ENCODE peak calls at places on chromosome 19, in four cellular contexts. E is NCI-H1694; Z is globus pallidus; Q is stimulated activated CD8-positive, alpha-beta memory T cell treated with anti-CD3 and anti-CD28 coated beads, Interleukin-7, amount 100 ng/mL, for 48 hours. I is an unnamed sample.
A peak's percentile ranks its signal among the peaks of the same experiment; 100 is the strongest.

GRCh38 chr19:55340144-55340783 is 588 bp downstream of the KMT5C start:
- DNase-seq in Q (no peak), Z (no peak), E (no peak), I (no peak)

GRCh38 chr19:19095691-19096090 is 31.9 kb downstream of the SLC25A42 start:
- DNase-seq in Z (no peak), Q (no peak), E (no peak), I (no peak)

GRCh38 chr19:49879243-49879960 is 1.9 kb downstream of the TBC1D17 start:
- DNase-seq in E (no peak), Q (no peak), Z (no peak), I (no peak)

GRCh38 chr19:2123682-2124387 is 27.1 kb downstream of the IZUMO4 start:
- DNase-seq in Z (no peak), E (no peak), Q (no peak), I (no peak)

GRCh38 chr19:18587962-18588610 is 512 bp upstream of the REX1BD start:
- DNase-seq in Q (no peak), Z (no peak), E (no peak), I (no peak)

GRCh38 chr19:23440207-23440606 is 44.9 kb upstream of the ZNF91 start:
- DNase-seq in Z (no peak), Q (no peak), E (no peak), I (no peak)

GRCh38 chr19:49883094-49883493 is 5.6 kb downstream of the TBC1D17 start:
- DNase-seq in Z (no peak), Q (no peak), E (no peak), I (no peak)

GRCh38 chr19:33404506-33404905 is 31.0 kb downstream of the CEBPG start:
- DNase-seq in Z (peak; percentile 21), E (no peak), Q (no peak), I (no peak)

GRCh38 chr19:5558101-5558621 is 9.6 kb downstream of the TINCR start:
- DNase-seq in E (no peak), Q (no peak), Z (no peak), I (no peak)

GRCh38 chr19:14198384-14199376 is 7.3 kb downstream of the ADGRL1 start:
- DNase-seq in E (peak; percentile 57), Q (no peak), Z (no peak), I (peak; percentile 58)

GRCh38 chr19:5338661-5339469 is 1.7 kb downstream of the PTPRS start:
- DNase-seq in E (peak; percentile 45), Q (no peak), Z (peak; percentile 55), I (no peak)

GRCh38 chr19:19463348-19464117 is 51.8 kb downstream of the TSSK6 start:
- DNase-seq in E (no peak), Z (no peak), Q (no peak), I (no peak)

GRCh38 chr19:48571378-48572162 is 19.6 kb downstream of the SULT2B1 start:
- DNase-seq in Z (no peak), Q (no peak), E (no peak), I (no peak)

GRCh38 chr19:33064117-33064777 is 441 bp downstream of the RHPN2 start:
- DNase-seq in Q (peak; percentile 12), E (no peak), Z (no peak), I (no peak)

GRCh38 chr19:10870955-10871603 is at the start of gene CARM1:
- DNase-seq in Q (peak; percentile 97), E (peak; percentile 85), Z (peak; percentile 99), I (peak; percentile 99)

GRCh38 chr19:44636439-44637389 is 7.0 kb upstream of the PVR start:
- DNase-seq in Q (no peak), E (no peak), Z (no peak), I (no peak)

GRCh38 chr19:43606569-43607229 is 5.2 kb upstream of the SRRM5 start:
- DNase-seq in E (no peak), Q (no peak), Z (no peak), I (no peak)

GRCh38 chr19:33547676-33548075 is 26.1 kb upstream of the PEPD start:
- DNase-seq in Z (no peak), Q (no peak), E (no peak), I (no peak)

GRCh38 chr19:43439183-43440063 is 24.7 kb downstream of the TEX101 start:
- DNase-seq in Z (no peak), E (no peak), Q (no peak), I (no peak)

GRCh38 chr19:40599331-40600085 is 1.7 kb upstream of the LTBP4 start:
- DNase-seq in Z (no peak), E (peak; percentile 80), Q (no peak), I (no peak)